ENCODE peak calls at places on chromosomes 4 and X, in four cellular contexts. Q is H1, O is H9, C is mesenchymal stem cell. Y is an unnamed sample.

GRCh38 chr4:183142566-183143545 is 43.8 kb downstream of the WWC2 start:
- DNase-seq in Q (no peak), O (no peak), C (peak), Y (no peak)

GRCh38 chrX:12672362-12673106 is 118.7 kb upstream of the PRPS2 start:
- DNase-seq in Q (no peak), O (no peak), C (no peak), Y (no peak)

GRCh38 chrX:20373063-20373462 is 106.4 kb upstream of the RPS6KA3 start:
- DNase-seq in Q (no peak), O (no peak), C (no peak), Y (no peak)

GRCh38 chr4:183996868-183997267 is 91.8 kb downstream of the STOX2 start:
- DNase-seq in Q (no peak), O (no peak), C (peak), Y (peak)

GRCh38 chrX:134373736-134374135 is 86.2 kb upstream of the HPRT1 start:
- DNase-seq in Q (no peak), O (no peak), C (peak), Y (no peak)

GRCh38 chrX:86002076-86002896 is 45.1 kb downstream of the CHM start:
- DNase-seq in Q (peak), O (peak), C (peak), Y (no peak)

GRCh38 chrX:43448688-43449087 is 207.4 kb upstream of the MAOA start:
- DNase-seq in Q (no peak), O (no peak), C (no peak), Y (no peak)

GRCh38 chrX:292900-293897 is 12.0 kb downstream of the PLCXD1 start:
- DNase-seq in Q (no peak), O (no peak), C (no peak), Y (no peak)

GRCh38 chrX:150052226-150052625 is 113.9 kb upstream of the EOLA2 start:
- DNase-seq in Q (no peak), O (no peak), C (no peak), Y (no peak)

GRCh38 chr4:54683616-54684346 is 26.0 kb downstream of the KIT start:
- DNase-seq in Q (no peak), O (peak), C (peak), Y (peak)

GRCh38 chr4:164529486-164529885 is 224.4 kb upstream of the SMIM31 start:
- DNase-seq in Q (no peak), O (no peak), C (no peak), Y (no peak)

GRCh38 chrX:132689741-132690140 is 200.9 kb upstream of the MBNL3 start:
- DNase-seq in Q (no peak), O (no peak), C (no peak), Y (no peak)

GRCh38 chrX:131704136-131704695 is 160.3 kb downstream of the OR13H1 start:
- DNase-seq in Q (no peak), O (no peak), C (no peak), Y (peak)

GRCh38 chr4:182257503-182257902 is 14.3 kb downstream of the TENM3 start:
- DNase-seq in Q (no peak), O (no peak), C (no peak), Y (no peak)

GRCh38 chr4:5365071-5366008 is 314.1 kb downstream of the STK32B start:
- DNase-seq in Q (no peak), O (peak), C (peak), Y (peak)

GRCh38 chrX:63739885-63740284 is 45.1 kb downstream of the ARHGEF9 start:
- DNase-seq in Q (no peak), O (peak), C (no peak), Y (no peak)

GRCh38 chrX:108736509-108737479 is at the start of gene IRS4:
- DNase-seq in Q (peak), O (peak), C (peak), Y (peak)

GRCh38 chr4:7206385-7206784 is 14.0 kb downstream of the SORCS2 start:
- DNase-seq in Q (no peak), O (no peak), C (peak), Y (no peak)
- H2AK5ac ChIP-seq in Q (no peak), O (no peak), C (peak), Y (no peak)

GRCh38 chr4:8168832-8169598 is 10.4 kb upstream of the ABLIM2 start:
- DNase-seq in Q (no peak), O (no peak), C (no peak), Y (no peak)
- H4K91ac ChIP-seq in Q (no peak), O (no peak), C (no peak), Y (no peak)

GRCh38 chr4:56466910-56467283 is 520 bp upstream of the SRP72 start:
- DNase-seq in Q (no peak), O (no peak), C (no peak), Y (peak)

GRCh38 chr4:56464581-56464980 is 2.8 kb upstream of the SRP72 start:
- DNase-seq in Q (no peak), O (no peak), C (no peak), Y (no peak)

GRCh38 chr4:56467284-56468096 is at the start of gene SRP72:
- DNase-seq in Q (peak), O (peak), C (peak), Y (peak)

GRCh38 chr4:56463711-56464110 is 3.7 kb upstream of the SRP72 start:
- DNase-seq in Q (no peak), O (no peak), C (no peak), Y (no peak)

DNA sequence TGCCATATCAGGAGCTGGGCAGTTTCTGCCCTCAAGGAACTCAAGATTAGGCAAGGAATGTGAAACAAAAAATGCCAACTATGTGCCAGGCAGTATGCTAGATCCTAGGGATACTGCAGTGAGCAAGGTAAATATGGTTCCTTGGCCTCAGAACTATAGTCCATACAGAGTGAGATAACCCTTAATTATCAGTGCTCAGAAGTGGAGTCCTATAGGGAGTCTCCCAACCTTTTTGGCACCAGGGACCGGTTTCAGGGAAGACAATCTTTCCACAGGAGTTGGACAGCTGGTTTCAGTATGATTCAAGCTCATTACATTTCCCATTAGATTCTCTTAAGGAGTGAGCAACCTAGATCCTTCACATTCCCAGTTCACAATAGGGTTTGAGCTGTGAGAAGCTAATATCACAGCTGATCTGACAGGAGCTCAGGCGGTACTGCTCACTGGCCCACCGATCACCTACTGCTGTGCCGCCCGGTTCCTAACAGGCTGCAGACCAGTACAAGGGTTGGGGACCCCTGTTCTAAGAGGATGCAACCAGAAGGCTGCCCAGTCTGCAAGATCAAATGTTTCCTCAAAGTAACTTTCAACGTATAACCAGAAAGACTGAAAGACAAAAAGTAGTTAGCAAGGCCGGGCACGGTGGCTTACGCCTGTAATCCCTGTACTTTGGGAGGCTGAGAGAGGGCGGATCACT is 1.7 kb upstream of the SRP72 start:
- DNase-seq in Q (no peak), O (no peak), C (peak), Y (peak)
- H4K8ac ChIP-seq in Q (peak), O (no peak), C (peak), Y (no peak)

GRCh38 chr4:188139141-188139540 is at the start of gene TRIML1:
- DNase-seq in Q (no peak), O (no peak), C (no peak), Y (no peak)
- H2AK5ac ChIP-seq in Q (no peak), O (no peak), C (no peak), Y (peak)

GRCh38 chr4:175451238-175451965 is 360.7 kb downstream of the GPM6A start:
- DNase-seq in Q (no peak), O (no peak), C (no peak), Y (peak)

GRCh38 chr4:175453456-175453855 is 358.6 kb downstream of the GPM6A start:
- DNase-seq in Q (no peak), O (no peak), C (peak), Y (no peak)

GRCh38 chr4:175459571-175459970 is 352.5 kb downstream of the GPM6A start:
- DNase-seq in Q (no peak), O (no peak), C (no peak), Y (no peak)

GRCh38 chr4:175457956-175458355 is 354.1 kb downstream of the GPM6A start:
- DNase-seq in Q (no peak), O (no peak), C (no peak), Y (peak)

DNA sequence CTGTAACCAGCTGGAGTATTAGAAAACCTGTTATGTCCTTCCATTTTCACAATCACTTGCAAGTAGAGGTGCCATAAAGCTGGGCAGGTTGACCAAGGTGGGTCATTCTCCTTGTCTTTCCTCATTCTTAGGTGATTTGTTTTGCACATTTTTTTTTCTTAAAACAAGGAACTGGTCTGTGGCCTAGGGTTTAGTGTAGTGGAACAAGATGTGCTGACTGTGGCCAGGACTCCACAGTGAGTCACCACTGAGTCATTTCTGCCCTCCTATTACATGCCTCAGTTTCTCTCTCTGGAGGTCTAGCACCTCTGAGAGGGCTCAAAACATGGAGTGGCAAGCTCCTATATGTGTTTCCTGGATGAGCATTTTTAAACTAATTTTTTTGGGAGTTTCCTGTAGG is 355.9 kb downstream of the GPM6A start:
- DNase-seq in Q (no peak), O (no peak), C (no peak), Y (no peak)
- H4K91ac ChIP-seq in Q (no peak), O (no peak), C (no peak), Y (no peak)

GRCh38 chr4:142846105-142846728 is at the start of gene INPP4B:
- DNase-seq in Q (no peak), O (peak), C (peak), Y (peak)

GRCh38 chr4:142840516-142841123 is 5.5 kb downstream of the INPP4B start:
- DNase-seq in Q (no peak), O (no peak), C (peak), Y (peak)

GRCh38 chr4:142844782-142845181 is 1.3 kb downstream of the INPP4B start:
- DNase-seq in Q (no peak), O (no peak), C (no peak), Y (no peak)

GRCh38 chr4:142846729-142847606 is 867 bp upstream of the INPP4B start:
- DNase-seq in Q (peak), O (peak), C (peak), Y (peak)

DNA sequence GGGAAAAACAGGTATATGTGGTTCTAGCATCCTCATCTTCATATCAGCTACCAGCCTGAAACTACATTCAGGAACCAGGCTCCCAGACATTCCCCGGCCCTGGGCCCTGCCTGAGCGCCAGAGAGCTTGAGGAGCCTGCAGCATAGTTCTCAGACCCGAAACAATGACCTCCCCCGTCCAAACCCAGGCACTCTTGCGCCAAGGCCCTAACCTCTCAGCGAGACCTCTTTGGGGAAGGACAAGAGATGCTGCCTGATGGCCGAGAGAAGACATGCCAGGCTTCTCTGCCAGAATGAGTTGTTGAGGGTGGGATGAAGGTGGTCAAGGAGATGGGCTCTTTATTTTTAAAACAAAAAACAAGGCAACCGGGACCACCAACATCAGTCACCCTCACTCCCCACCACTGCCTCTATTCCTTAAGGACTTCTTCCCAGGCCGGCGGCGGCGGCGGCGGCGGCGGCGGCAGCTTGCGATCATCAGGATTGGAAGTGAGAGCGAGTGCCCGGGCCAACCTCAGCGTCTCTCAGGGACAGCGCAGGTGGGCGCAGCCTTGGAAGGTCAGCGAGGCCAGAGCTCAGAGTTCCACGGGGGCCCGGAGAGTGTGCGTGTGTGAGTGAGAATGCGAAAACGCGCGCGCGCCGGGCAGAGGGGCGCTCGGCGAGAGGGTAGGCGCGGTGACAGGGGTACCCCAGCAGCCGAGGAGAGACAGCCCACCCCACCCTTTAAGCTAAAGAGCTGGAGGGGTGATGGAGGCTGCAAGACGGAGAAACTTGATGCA is 619 bp downstream of the INPP4B start:
- DNase-seq in Q (peak), O (peak), C (peak), Y (no peak)
- H4K8ac ChIP-seq in Q (no peak), O (no peak), C (peak), Y (no peak)

DNA sequence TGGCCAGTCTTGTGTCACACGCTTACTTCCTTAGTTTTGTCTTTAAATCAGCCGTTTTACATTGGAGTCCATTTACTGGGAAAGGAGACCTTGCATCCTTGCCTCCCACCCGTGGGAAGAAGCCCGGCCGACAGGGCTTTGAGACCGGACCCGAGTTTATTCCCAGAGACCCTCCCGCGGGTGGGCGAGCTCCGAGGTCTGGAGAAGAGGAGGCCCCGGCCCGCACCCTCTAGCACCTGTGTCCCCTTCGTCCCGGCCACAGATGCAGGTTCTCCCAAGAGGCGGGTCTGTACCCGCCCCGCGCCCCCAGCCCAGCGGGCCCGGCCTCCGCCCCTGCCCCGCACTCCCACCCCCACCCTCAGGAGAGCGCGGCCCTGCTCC is 3.8 kb upstream of the SLC26A1 start:
- DNase-seq in Q (no peak), O (no peak), C (no peak), Y (no peak)
- H2AK5ac ChIP-seq in Q (no peak), O (no peak), C (no peak), Y (no peak)

GRCh38 chrX:80572636-80573035 is 152.4 kb downstream of the TENT5D start:
- DNase-seq in Q (no peak), O (no peak), C (no peak), Y (no peak)
- H4K91ac ChIP-seq in Q (no peak), O (no peak), C (no peak), Y (no peak)

GRCh38 chr4:152063301-152064235 is 302.8 kb upstream of the GATB start:
- DNase-seq in Q (no peak), O (no peak), C (no peak), Y (peak)
- H4K8ac ChIP-seq in Q (no peak), O (no peak), C (no peak), Y (no peak)